ENCODE peak calls at places on chromosomes 11 and 22, in ten cellular contexts. F, G, V, A, J, N, K, D, I and B are unnamed samples.

GRCh38 chr11:69916806-69917387 is 97.7 kb upstream of the FGF3 start:
- DNase-seq in F (no peak), G (no peak), V (no peak), A (no peak), J (no peak), N (no peak), K (no peak), D (no peak), I (no peak), B (no peak)

GRCh38 chr11:38710262-38710661 is 2112.2 kb upstream of the RAG2 start:
- DNase-seq in F (no peak), G (no peak), V (no peak), A (no peak), J (no peak), N (no peak), K (no peak), D (no peak), I (no peak), B (no peak)

GRCh38 chr11:82631722-82632630 is 101.7 kb downstream of the FAM181B start:
- DNase-seq in F (peak; percentile 57), G (no peak), V (no peak), A (no peak), J (no peak), N (no peak), K (no peak), D (no peak), I (no peak), B (peak; percentile 7)

GRCh38 chr11:6259638-6260019 is at the start of gene CCKBR:
- DNase-seq in F (no peak), G (no peak), V (no peak), A (peak; percentile 75), J (no peak), N (peak; percentile 40), K (peak; percentile 81), D (peak; percentile 74), I (no peak), B (no peak)

GRCh38 chr11:2933376-2934056 is 4.3 kb upstream of the PHLDA2 start:
- DNase-seq in F (peak; percentile 97), G (peak; percentile 72), V (peak; percentile 39), A (no peak), J (no peak), N (peak; percentile 78), K (peak; percentile 84), D (no peak), I (no peak), B (no peak)

GRCh38 chr22:42635531-42635930 is 4.9 kb downstream of the ATP5MGL start:
- DNase-seq in F (peak; percentile 90), G (peak; percentile 75), V (peak; percentile 71), A (no peak), J (no peak), N (no peak), K (peak; percentile 67), D (no peak), I (no peak), B (no peak)

GRCh38 chr22:19641254-19641982 is 72.9 kb upstream of the SEPTIN5 start:
- DNase-seq in F (no peak), G (no peak), V (no peak), A (peak; percentile 72), J (no peak), N (no peak), K (no peak), D (peak; percentile 74), I (peak; percentile 67), B (no peak)

GRCh38 chr11:21641839-21642238 is 551.0 kb upstream of the ANO5 start:
- DNase-seq in F (no peak), G (no peak), V (no peak), A (no peak), J (no peak), N (no peak), K (no peak), D (no peak), I (no peak), B (no peak)

GRCh38 chr11:45593992-45594391 is 71.4 kb downstream of the CHST1 start:
- DNase-seq in F (peak; percentile 46), G (no peak), V (no peak), A (no peak), J (no peak), N (no peak), K (no peak), D (no peak), I (no peak), B (no peak)

GRCh38 chr11:57248780-57249383 is 11.8 kb upstream of the APLNR start:
- DNase-seq in F (peak; percentile 73), G (peak; percentile 33), V (peak; percentile 78), A (peak; percentile 89), J (peak; percentile 43), N (peak; percentile 42), K (peak; percentile 46), D (peak; percentile 78), I (peak; percentile 59), B (peak; percentile 50)

GRCh38 chr11:119791701-119792151 is 62.7 kb upstream of the NECTIN1 start:
- DNase-seq in F (peak; percentile 39), G (peak; percentile 24), V (no peak), A (no peak), J (no peak), N (no peak), K (no peak), D (no peak), I (no peak), B (no peak)

GRCh38 chr11:92861641-92862040 is 107.8 kb upstream of the MTNR1B start:
- DNase-seq in F (no peak), G (no peak), V (no peak), A (no peak), J (no peak), N (no peak), K (no peak), D (no peak), I (no peak), B (no peak)

GRCh38 chr11:65399845-65400244 is 13.4 kb downstream of the FRMD8 start:
- DNase-seq in F (no peak), G (no peak), V (no peak), A (no peak), J (no peak), N (no peak), K (no peak), D (no peak), I (no peak), B (no peak)

GRCh38 chr22:11613898-11614755 is 3913.9 kb upstream of the OR11H1 start:
- DNase-seq in F (no peak), G (no peak), V (no peak), A (no peak), J (no peak), N (no peak), K (no peak), D (no peak), I (no peak), B (no peak)

GRCh38 chr11:68498903-68499883 is 38.6 kb downstream of the PPP6R3 start:
- DNase-seq in F (no peak), G (no peak), V (no peak), A (no peak), J (no peak), N (no peak), K (no peak), D (no peak), I (no peak), B (no peak)

GRCh38 chr11:8826145-8826786 is 84.7 kb upstream of the AKIP1 start:
- DNase-seq in F (peak; percentile 88), G (no peak), V (peak; percentile 23), A (no peak), J (no peak), N (no peak), K (no peak), D (peak; percentile 24), I (no peak), B (no peak)

GRCh38 chr22:41540365-41540764 is 3.9 kb downstream of the POLR3H start:
- DNase-seq in F (no peak), G (no peak), V (no peak), A (no peak), J (no peak), N (no peak), K (no peak), D (no peak), I (no peak), B (no peak)

GRCh38 chr22:40685406-40685805 is 6.1 kb downstream of the MCHR1 start:
- DNase-seq in F (no peak), G (no peak), V (no peak), A (no peak), J (no peak), N (peak; percentile 17), K (no peak), D (no peak), I (no peak), B (no peak)

GRCh38 chr11:18727499-18728236 is 1.7 kb upstream of the IGSF22 start:
- DNase-seq in F (peak; percentile 30), G (no peak), V (peak; percentile 31), A (peak; percentile 65), J (no peak), N (peak; percentile 59), K (no peak), D (peak; percentile 69), I (peak; percentile 75), B (peak; percentile 82)

GRCh38 chr22:28799125-28799833 is 1.1 kb downstream of the XBP1 start:
- DNase-seq in F (peak; percentile 64), G (peak; percentile 95), V (peak; percentile 35), A (no peak), J (no peak), N (peak; percentile 52), K (no peak), D (no peak), I (peak; percentile 76), B (peak; percentile 56)

GRCh38 chr11:93513763-93514162 is 29.4 kb downstream of the SMCO4 start:
- DNase-seq in F (no peak), G (no peak), V (no peak), A (no peak), J (no peak), N (no peak), K (no peak), D (no peak), I (no peak), B (no peak)

GRCh38 chr11:31958086-31958735 is 132.7 kb upstream of the RCN1 start:
- DNase-seq in F (peak; percentile 17), G (no peak), V (peak; percentile 56), A (peak; percentile 75), J (peak; percentile 85), N (peak; percentile 64), K (peak; percentile 60), D (peak; percentile 85), I (peak; percentile 82), B (peak; percentile 78)

GRCh38 chr11:35845860-35846259 is 98.0 kb upstream of the LDLRAD3 start:
- DNase-seq in F (peak; percentile 13), G (no peak), V (no peak), A (no peak), J (no peak), N (peak; percentile 13), K (no peak), D (no peak), I (no peak), B (no peak)

GRCh38 chr11:71171576-71171975 is 80.8 kb downstream of the SHANK2 start:
- DNase-seq in F (no peak), G (no peak), V (no peak), A (no peak), J (no peak), N (no peak), K (no peak), D (no peak), I (no peak), B (no peak)